ENCODE peak calls at places on chromosome 21, in four cellular contexts. R, M, P and U are unnamed samples.
A peak's percentile ranks its signal among the peaks of the same experiment; 100 is the strongest.

GRCh38 chr21:15498455-15498854 is 231.3 kb upstream of the USP25 start:
- DNase-seq in R (no peak), P (no peak), M (no peak), U (no peak)

GRCh38 chr21:17660449-17660848 is 47.7 kb upstream of the BTG3 start:
- DNase-seq in R (no peak), M (peak; percentile 28), P (peak; percentile 9), U (no peak)

GRCh38 chr21:27806261-27806660 is 839.4 kb upstream of the ADAMTS5 start:
- DNase-seq in P (no peak), R (no peak), M (no peak), U (no peak)

GRCh38 chr21:27045281-27045985 is 78.5 kb upstream of the ADAMTS5 start:
- DNase-seq in P (peak; percentile 11), R (no peak), M (no peak), U (no peak)

GRCh38 chr21:15282666-15283065 is 217.9 kb upstream of the NRIP1 start:
- DNase-seq in P (no peak), M (peak; percentile 29), R (no peak), U (no peak)

GRCh38 chr21:26554365-26554764 is 18.7 kb downstream of the CYYR1 start:
- DNase-seq in M (no peak), P (no peak), R (no peak), U (no peak)

GRCh38 chr21:22855581-22855980 is 1857.4 kb downstream of the NCAM2 start:
- DNase-seq in M (no peak), P (no peak), R (no peak), U (no peak)

GRCh38 chr21:25133939-25134338 is 473.3 kb downstream of the MRPL39 start:
- DNase-seq in M (peak; percentile 72), P (peak; percentile 19), R (no peak), U (no peak)

GRCh38 chr21:28090546-28090945 is 902.1 kb downstream of the LTN1 start:
- DNase-seq in R (no peak), M (no peak), P (no peak), U (no peak)

GRCh38 chr21:39523398-39523797 is 71.6 kb downstream of the SH3BGR start:
- DNase-seq in P (no peak), R (no peak), M (no peak), U (no peak)

GRCh38 chr21:25541042-25541441 is 66.2 kb downstream of the MRPL39 start:
- DNase-seq in M (no peak), R (no peak), P (no peak), U (no peak)

GRCh38 chr21:27571706-27572105 is 604.8 kb upstream of the ADAMTS5 start:
- DNase-seq in R (no peak), P (peak; percentile 67), M (peak; percentile 85), U (no peak)

GRCh38 chr21:16087523-16087922 is 357.7 kb downstream of the USP25 start:
- DNase-seq in M (no peak), R (no peak), P (no peak), U (no peak)

DNA sequence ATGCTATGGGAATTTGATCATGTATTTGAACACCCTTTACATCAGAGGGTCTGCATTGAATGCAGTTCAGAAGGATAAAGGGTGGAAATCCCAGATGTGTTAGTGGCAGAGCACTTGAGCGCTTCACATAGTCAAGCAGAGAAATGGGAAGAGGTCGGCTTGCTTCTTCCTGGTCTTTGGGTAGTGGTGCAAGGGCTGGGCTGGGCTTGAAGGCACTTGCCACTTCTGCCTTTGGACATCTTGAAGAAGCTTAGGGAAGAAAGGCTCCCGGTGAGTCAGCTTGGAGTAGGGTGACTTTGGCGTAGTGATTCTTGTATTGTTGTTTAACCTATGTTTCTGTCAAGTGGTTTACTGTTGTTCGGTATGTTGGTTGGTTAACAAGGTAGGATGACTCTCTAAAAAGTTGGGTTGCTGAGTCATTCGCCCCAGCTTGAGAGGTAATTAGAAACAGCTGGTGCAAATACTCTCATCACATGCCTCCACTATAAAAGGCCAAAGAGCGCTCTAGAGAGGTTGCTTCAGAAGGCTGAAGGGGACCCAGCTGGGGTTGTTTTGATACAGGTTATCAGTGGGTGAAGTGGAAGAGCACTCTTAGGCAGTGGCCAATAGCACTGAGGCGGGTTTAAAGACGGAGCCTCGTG is 1.3 kb downstream of the BACH1 start:
- DNase-seq in M (peak; percentile 98), R (peak; percentile 15), P (peak; percentile 98), U (peak; percentile 64)
- H4K20me1 ChIP-seq in M (no peaks in the 10 kb centered on the region), R (peaks cover 3% of the 10 kb centered on the region), P (peaks cover 28% of the 10 kb centered on the region), U (peaks cover 55% of the 10 kb centered on the region)

GRCh38 chr21:32132409-32132808 is 146.4 kb downstream of the MIS18A start:
- DNase-seq in P (no peak), M (no peak), R (no peak), U (no peak)
- TF ChIP-seq EZH2 in P (no peak), M (no peak), R (no peak), U (no peak)

DNA sequence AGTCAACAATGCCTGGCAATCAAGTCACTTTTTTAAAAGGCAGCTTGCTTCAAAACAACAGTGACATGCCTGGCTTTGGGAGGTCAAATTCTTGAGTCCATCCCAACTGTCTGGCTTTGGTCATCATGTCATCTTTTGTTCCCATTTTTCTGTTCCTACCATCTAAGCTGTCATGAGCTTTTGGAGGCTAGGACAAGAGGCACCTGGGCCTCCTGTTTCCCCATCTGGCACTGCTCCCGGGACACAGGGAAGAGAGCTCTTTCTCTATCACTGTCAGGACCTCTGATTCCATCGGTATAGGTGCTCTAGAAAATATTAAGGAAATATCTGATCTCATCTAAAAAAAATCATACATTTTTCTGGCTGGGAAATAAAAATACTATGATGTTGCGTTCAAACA is 156.3 kb downstream of the CLIC6 start:
- DNase-seq in M (no peak), R (no peak), P (no peak), U (no peak)
- H4K20me1 ChIP-seq in M (no peaks in the 10 kb centered on the region), R (no peaks in the 10 kb centered on the region), P (no peaks in the 10 kb centered on the region), U (no peaks in the 10 kb centered on the region)

DNA sequence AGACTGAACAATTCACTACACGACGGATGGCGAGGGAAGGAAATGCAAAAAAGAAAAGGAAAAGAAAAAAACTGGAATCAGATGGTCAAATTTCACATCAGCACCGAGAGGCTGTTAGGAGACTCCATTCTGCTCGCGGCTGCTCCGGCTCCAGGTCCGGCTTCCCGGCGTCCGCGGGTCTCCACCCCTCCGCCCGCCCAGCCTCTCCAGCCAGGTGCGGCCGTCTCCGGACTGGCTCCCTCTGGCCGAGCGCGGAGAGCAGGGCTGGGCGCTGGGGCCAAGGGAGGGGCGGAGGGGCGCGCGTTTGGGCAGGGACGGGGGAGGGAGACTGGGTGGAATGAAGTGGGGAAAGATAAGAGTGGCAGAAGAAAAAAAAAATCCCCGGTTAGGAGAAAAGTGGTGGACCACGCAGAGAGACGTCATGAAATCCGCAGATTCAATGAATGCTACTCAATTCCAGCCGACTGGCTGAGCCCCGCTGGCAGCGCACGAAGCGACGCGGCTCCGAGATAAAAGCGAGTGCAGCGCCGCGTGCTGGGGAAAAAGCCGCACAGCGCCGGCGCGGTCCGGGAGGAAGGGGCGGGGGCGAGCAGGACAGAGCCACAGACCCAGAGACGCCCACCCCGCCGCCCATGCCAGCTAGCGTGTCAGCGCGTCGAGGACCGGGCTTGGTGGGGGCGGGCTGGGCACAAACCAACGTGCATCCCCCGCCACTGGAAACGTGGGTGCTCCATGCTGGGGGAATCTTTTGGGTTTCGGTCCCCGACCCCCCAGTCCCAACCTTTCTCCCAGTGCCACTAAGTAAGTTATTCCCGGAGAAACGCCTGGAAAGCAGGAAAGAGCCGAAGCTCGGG is at the start of gene KCNJ6:
- DNase-seq in M (peak; percentile 41), R (no peak), P (peak; percentile 82), U (peak; percentile 94)
- TF ChIP-seq EZH2 in M (no peak), R (no peak), P (no peak), U (peak; percentile 38)

GRCh38 chr21:43904316-43904925 is 39.4 kb downstream of the AGPAT3 start:
- DNase-seq in M (no peak), P (no peak), R (no peak), U (no peak)
- H4K20me1 ChIP-seq in M (no peaks in the 10 kb centered on the region), P (no peaks in the 10 kb centered on the region), R (no peaks in the 10 kb centered on the region), U (no peaks in the 10 kb centered on the region)

GRCh38 chr21:42513985-42514882 is 582 bp downstream of the SLC37A1 start:
- DNase-seq in R (no peak), M (peak; percentile 24), P (peak; percentile 26), U (peak; percentile 61)
- TF ChIP-seq EZH2 in R (no peak), M (peak; percentile 44), P (no peak), U (peak; percentile 53)

GRCh38 chr21:37453350-37453749 is 86.8 kb downstream of the DYRK1A start:
- DNase-seq in P (no peak), M (no peak), R (no peak), U (no peak)

GRCh38 chr21:37450385-37451044 is 83.9 kb downstream of the DYRK1A start:
- DNase-seq in M (peak; percentile 73), P (peak; percentile 76), R (no peak), U (no peak)

GRCh38 chr21:37454869-37455503 is 88.4 kb downstream of the DYRK1A start:
- DNase-seq in M (no peak), P (no peak), R (no peak), U (no peak)

GRCh38 chr21:37451446-37451845 is 84.9 kb downstream of the DYRK1A start:
- DNase-seq in M (no peak), R (no peak), P (no peak), U (no peak)

DNA sequence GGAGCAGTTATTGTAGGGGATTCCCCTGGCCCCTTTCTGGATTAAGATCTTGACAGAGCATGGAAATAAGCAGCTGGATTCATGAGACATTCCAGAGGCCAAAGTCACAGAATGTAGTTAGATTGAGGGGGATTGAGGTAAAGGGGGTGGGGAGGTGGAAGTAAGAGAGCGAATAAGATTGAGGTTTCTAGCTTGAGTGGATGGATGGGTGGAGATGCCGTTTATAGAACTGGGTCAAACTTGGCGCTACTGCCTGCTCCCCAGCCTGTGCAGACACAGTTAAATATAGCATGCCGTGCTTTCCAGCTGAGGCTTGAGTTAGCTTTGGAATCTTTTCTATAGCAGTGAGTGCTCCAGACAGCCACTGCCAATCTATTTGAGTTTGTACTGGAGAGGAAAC is 85.6 kb downstream of the DYRK1A start:
- DNase-seq in P (peak; percentile 86), R (no peak), M (peak; percentile 94), U (no peak)
- H4K20me1 ChIP-seq in P (peaks cover 5% of the 10 kb centered on the region), R (peaks cover 5% of the 10 kb centered on the region), M (peaks cover 4% of the 10 kb centered on the region), U (peaks cover 99% of the 10 kb centered on the region)

DNA sequence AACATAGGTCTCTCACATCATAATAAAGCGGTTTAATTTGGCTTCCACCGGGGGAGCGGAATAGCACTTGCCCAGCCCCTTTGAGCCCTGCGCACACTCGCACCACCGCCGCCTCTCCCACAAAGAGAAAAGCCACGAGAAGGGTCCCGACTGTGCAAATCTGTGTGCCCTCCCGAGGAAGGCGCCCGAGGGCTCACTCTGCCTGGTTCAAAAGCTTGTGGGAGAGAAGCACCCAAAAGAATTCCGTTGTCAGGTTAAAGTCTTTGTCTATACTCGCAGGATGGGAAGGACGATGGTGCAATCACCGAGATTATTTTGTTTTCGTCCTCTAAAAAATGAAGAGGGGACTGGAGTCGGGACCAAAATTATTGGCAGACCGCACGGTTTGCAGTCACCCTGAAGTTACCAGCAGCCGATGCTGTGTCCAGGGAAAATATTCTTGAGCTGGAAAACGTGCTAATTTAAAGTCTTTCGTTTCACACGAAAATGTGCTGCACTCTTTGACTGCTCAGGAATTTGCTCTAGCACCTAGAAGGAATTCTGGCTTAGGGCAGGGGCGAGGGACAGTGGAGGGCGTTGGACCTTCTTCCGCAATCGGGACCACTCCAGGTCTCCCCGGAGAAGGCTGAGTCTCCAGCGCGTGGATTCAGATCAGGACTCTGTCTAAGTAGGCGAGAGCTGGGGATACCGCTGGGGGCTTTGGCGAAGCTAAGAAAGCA is 6.6 kb upstream of the SIM2 start:
- DNase-seq in M (no peak), P (no peak), R (no peak), U (peak; percentile 71)
- TF ChIP-seq EZH2 in M (peak; percentile 84), P (peak; percentile 91), R (no peak), U (peak; percentile 53)

GRCh38 chr21:45078877-45079281 is 4.5 kb downstream of the ADARB1 start:
- DNase-seq in M (peak; percentile 78), P (peak; percentile 95), R (no peak), U (no peak)
- H4K20me1 ChIP-seq in M (no peaks in the 10 kb centered on the region), P (no peaks in the 10 kb centered on the region), R (no peaks in the 10 kb centered on the region), U (peaks cover 24% of the 10 kb centered on the region)